ENCODE peak calls at places on chromosomes 6 and 20, in four cellular contexts. One of them, this sample, is unnamed.

GRCh38 chr20:33839591-33839990 is 28.4 kb downstream of the CHMP4B start:
- DNase-seq in EH: no peak
- DNase-seq in activated T-helper 1 cell treated with anti-CD3 and anti-CD28 coated beads, Interleukin-2, amount 50 U/mL, for 16 hours: no peak
- DNase-seq in CD4-positive, CD25-positive, alpha-beta regulatory T cell: no peak
- DNase-seq in this sample: peak

GRCh38 chr20:6108330-6108729 is 14.5 kb downstream of the FERMT1 start:
- DNase-seq in CD4-positive, CD25-positive, alpha-beta regulatory T cell: no peak
- DNase-seq in EH: no peak
- DNase-seq in activated T-helper 1 cell treated with anti-CD3 and anti-CD28 coated beads, Interleukin-2, amount 50 U/mL, for 16 hours: no peak
- DNase-seq in this sample: no peak

GRCh38 chr6:5782783-5783567 is 223.8 kb downstream of the NRN1 start:
- DNase-seq in CD4-positive, CD25-positive, alpha-beta regulatory T cell: no peak
- DNase-seq in EH: peak
- DNase-seq in activated T-helper 1 cell treated with anti-CD3 and anti-CD28 coated beads, Interleukin-2, amount 50 U/mL, for 16 hours: no peak
- DNase-seq in this sample: peak

GRCh38 chr6:167091149-167092107 is 31.5 kb upstream of the CCR6 start:
- DNase-seq in EH: no peak
- DNase-seq in CD4-positive, CD25-positive, alpha-beta regulatory T cell: peak
- DNase-seq in activated T-helper 1 cell treated with anti-CD3 and anti-CD28 coated beads, Interleukin-2, amount 50 U/mL, for 16 hours: no peak
- DNase-seq in this sample: peak

GRCh38 chr6:36349240-36349639 is 12.6 kb upstream of the BNIP5 start:
- DNase-seq in EH: no peak
- DNase-seq in CD4-positive, CD25-positive, alpha-beta regulatory T cell: no peak
- DNase-seq in activated T-helper 1 cell treated with anti-CD3 and anti-CD28 coated beads, Interleukin-2, amount 50 U/mL, for 16 hours: no peak
- DNase-seq in this sample: peak

GRCh38 chr6:139625998-139626975 is 251.8 kb upstream of the CITED2 start:
- DNase-seq in activated T-helper 1 cell treated with anti-CD3 and anti-CD28 coated beads, Interleukin-2, amount 50 U/mL, for 16 hours: no peak
- DNase-seq in EH: no peak
- DNase-seq in CD4-positive, CD25-positive, alpha-beta regulatory T cell: no peak
- DNase-seq in this sample: no peak

GRCh38 chr20:33897313-33897912 is 86.3 kb downstream of the CHMP4B start:
- DNase-seq in EH: no peak
- DNase-seq in CD4-positive, CD25-positive, alpha-beta regulatory T cell: no peak
- DNase-seq in activated T-helper 1 cell treated with anti-CD3 and anti-CD28 coated beads, Interleukin-2, amount 50 U/mL, for 16 hours: no peak
- DNase-seq in this sample: no peak

GRCh38 chr20:36881888-36882287 is 6.0 kb downstream of the TLDC2 start:
- DNase-seq in EH: no peak
- DNase-seq in CD4-positive, CD25-positive, alpha-beta regulatory T cell: no peak
- DNase-seq in activated T-helper 1 cell treated with anti-CD3 and anti-CD28 coated beads, Interleukin-2, amount 50 U/mL, for 16 hours: no peak
- DNase-seq in this sample: no peak

GRCh38 chr6:57221936-57222683 is at the start of gene RAB23:
- DNase-seq in activated T-helper 1 cell treated with anti-CD3 and anti-CD28 coated beads, Interleukin-2, amount 50 U/mL, for 16 hours: peak
- DNase-seq in EH: peak
- DNase-seq in CD4-positive, CD25-positive, alpha-beta regulatory T cell: peak
- DNase-seq in this sample: peak

This sample was measured in Jurkat, Clone E6-1.